ENCODE peak calls at places on chromosome 18, in six cellular contexts. V is right cardiac atrium, Z is NCI-H1105 treated with DMSO at 0.1 percent for 48 hours, P is left ventricle myocardium inferior, Y is GM06990, U is NCI-H1092 treated with DMSO at 0.1 percent for 48 hours. H is an unnamed sample.

GRCh38 chr18:48866856-48867255 is 83.9 kb downstream of the SMAD7 start:
- DNase-seq in P (no peak), Z (no peak), U (no peak), Y (no peak), V (no peak), H (no peak)

GRCh38 chr18:76979906-76980305 is 152.7 kb downstream of the MBP start:
- DNase-seq in Y (no peak), P (no peak), Z (no peak), U (no peak), V (no peak), H (no peak)

GRCh38 chr18:47184419-47185050 is 8.4 kb upstream of the IER3IP1 start:
- DNase-seq in V (no peak), U (no peak), P (no peak), Y (no peak), Z (no peak), H (no peak)

GRCh38 chr18:22342625-22343024 is 75.1 kb downstream of the CTAGE1 start:
- DNase-seq in Y (no peak), P (no peak), Z (peak; percentile 88), U (no peak), V (peak; percentile 47), H (no peak)

GRCh38 chr18:36734589-36734988 is 94.2 kb downstream of the TPGS2 start:
- DNase-seq in Z (no peak), Y (no peak), V (no peak), P (no peak), U (no peak), H (no peak)

GRCh38 chr18:61854578-61854977 is 38.2 kb downstream of the RNF152 start:
- DNase-seq in Z (peak; percentile 26), P (no peak), Y (no peak), V (no peak), U (peak; percentile 92), H (no peak)

GRCh38 chr18:10318686-10318960 is 135.8 kb upstream of the APCDD1 start:
- DNase-seq in U (no peak), P (no peak), V (no peak), Z (no peak), Y (no peak), H (no peak)

GRCh38 chr18:58601468-58602266 is 27.2 kb downstream of the ALPK2 start:
- DNase-seq in V (no peak), Z (no peak), Y (no peak), U (no peak), P (no peak), H (no peak)

GRCh38 chr18:8416212-8417019 is 192.8 kb upstream of the RAB12 start:
- DNase-seq in P (no peak), V (no peak), Y (no peak), U (no peak), Z (no peak), H (no peak)

GRCh38 chr18:65017372-65017760 is 733.4 kb upstream of the CDH7 start:
- DNase-seq in Z (no peak), U (no peak), Y (no peak), V (no peak), P (no peak), H (no peak)

H was measured in hippocampal formation.